ENCODE peak calls at places on chromosomes 1 and 21, in four cellular contexts. One of them, this sample, is unnamed.

GRCh38 chr1:96748078-96748477 is 26.5 kb downstream of the PTBP2 start:
- DNase-seq in CD8-positive, alpha-beta T cell: no peak
- DNase-seq in ovary: no peak
- DNase-seq in CD4-positive, alpha-beta memory T cell: no peak
- DNase-seq in this sample: no peak

GRCh38 chr1:9322845-9323244 is 30.2 kb downstream of the SPSB1 start:
- DNase-seq in ovary: no peak
- DNase-seq in CD4-positive, alpha-beta memory T cell: no peak
- DNase-seq in CD8-positive, alpha-beta T cell: no peak
- DNase-seq in this sample: no peak

GRCh38 chr21:45588861-45589491 is 46.7 kb upstream of the SLC19A1 start:
- DNase-seq in ovary: no peak
- DNase-seq in CD4-positive, alpha-beta memory T cell: no peak
- DNase-seq in CD8-positive, alpha-beta T cell: no peak
- DNase-seq in this sample: no peak

GRCh38 chr1:206834711-206835110 is 30.7 kb upstream of the IL20 start:
- DNase-seq in CD4-positive, alpha-beta memory T cell: no peak
- DNase-seq in ovary: no peak
- DNase-seq in CD8-positive, alpha-beta T cell: no peak
- DNase-seq in this sample: no peak

GRCh38 chr1:184284900-184285299 is 101.9 kb upstream of the C1orf21 start:
- DNase-seq in CD8-positive, alpha-beta T cell: no peak
- DNase-seq in ovary: no peak
- DNase-seq in CD4-positive, alpha-beta memory T cell: no peak
- DNase-seq in this sample: no peak

GRCh38 chr1:188237573-188238353 is 1409.0 kb downstream of the PLA2G4A start:
- DNase-seq in ovary: no peak
- DNase-seq in CD8-positive, alpha-beta T cell: no peak
- DNase-seq in CD4-positive, alpha-beta memory T cell: no peak
- DNase-seq in this sample: no peak

GRCh38 chr1:206566976-206567375 is 45.3 kb downstream of the EIF2D start:
- DNase-seq in CD8-positive, alpha-beta T cell: no peak
- DNase-seq in CD4-positive, alpha-beta memory T cell: peak; percentile 29
- DNase-seq in ovary: no peak
- DNase-seq in this sample: no peak

GRCh38 chr21:15023782-15024181 is 41.0 kb downstream of the NRIP1 start:
- DNase-seq in CD8-positive, alpha-beta T cell: no peak
- DNase-seq in CD4-positive, alpha-beta memory T cell: no peak
- DNase-seq in ovary: no peak
- DNase-seq in this sample: no peak

GRCh38 chr1:26034504-26035202 is 11.3 kb downstream of the SLC30A2 start:
- DNase-seq in CD8-positive, alpha-beta T cell: peak; percentile 51
- DNase-seq in ovary: no peak
- DNase-seq in CD4-positive, alpha-beta memory T cell: no peak
- DNase-seq in this sample: no peak

GRCh38 chr1:117179471-117179870 is 31.3 kb downstream of the VTCN1 start:
- DNase-seq in ovary: no peak
- DNase-seq in CD4-positive, alpha-beta memory T cell: no peak
- DNase-seq in CD8-positive, alpha-beta T cell: no peak
- DNase-seq in this sample: no peak

GRCh38 chr1:99979071-99979470 is 9.3 kb downstream of the SLC35A3 start:
- DNase-seq in CD8-positive, alpha-beta T cell: no peak
- DNase-seq in CD4-positive, alpha-beta memory T cell: no peak
- DNase-seq in ovary: no peak
- DNase-seq in this sample: no peak

GRCh38 chr1:2914702-2915101 is 106.6 kb upstream of the ACTRT2 start:
- DNase-seq in ovary: no peak
- DNase-seq in CD8-positive, alpha-beta T cell: no peak
- DNase-seq in CD4-positive, alpha-beta memory T cell: no peak
- DNase-seq in this sample: no peak

GRCh38 chr1:2910211-2910610 is 108.7 kb upstream of the TTC34 start:
- DNase-seq in ovary: no peak
- DNase-seq in CD8-positive, alpha-beta T cell: no peak
- DNase-seq in CD4-positive, alpha-beta memory T cell: no peak
- DNase-seq in this sample: no peak

GRCh38 chr1:2911391-2912178 is 109.7 kb upstream of the ACTRT2 start:
- DNase-seq in CD4-positive, alpha-beta memory T cell: no peak
- DNase-seq in CD8-positive, alpha-beta T cell: no peak
- DNase-seq in ovary: no peak
- DNase-seq in this sample: no peak

GRCh38 chr1:2912424-2912823 is 108.8 kb upstream of the ACTRT2 start:
- DNase-seq in CD4-positive, alpha-beta memory T cell: no peak
- DNase-seq in CD8-positive, alpha-beta T cell: no peak
- DNase-seq in ovary: no peak
- DNase-seq in this sample: no peak

GRCh38 chr1:2913091-2913490 is 108.2 kb upstream of the ACTRT2 start:
- DNase-seq in CD4-positive, alpha-beta memory T cell: no peak
- DNase-seq in CD8-positive, alpha-beta T cell: no peak
- DNase-seq in ovary: no peak
- DNase-seq in this sample: no peak
- H3K9me3 ChIP-seq in CD4-positive, alpha-beta memory T cell: no peaks in the 10 kb centered on the region
- H3K9me3 ChIP-seq in CD8-positive, alpha-beta T cell: no peaks in the 10 kb centered on the region
- H3K9me3 ChIP-seq in ovary: no peaks in the 10 kb centered on the region
- H3K9me3 ChIP-seq in this sample: no peaks in the 10 kb centered on the region

GRCh38 chr21:33367309-33367973 is 35.8 kb upstream of the IFNGR2 start:
- DNase-seq in ovary: no peak
- DNase-seq in CD8-positive, alpha-beta T cell: no peak
- DNase-seq in CD4-positive, alpha-beta memory T cell: no peak
- DNase-seq in this sample: no peak
- H3K9me3 ChIP-seq in ovary: no peaks in the 10 kb centered on the region
- H3K9me3 ChIP-seq in CD8-positive, alpha-beta T cell: no peaks in the 10 kb centered on the region
- H3K9me3 ChIP-seq in CD4-positive, alpha-beta memory T cell: peaks cover 8% of the 10 kb centered on the region
- H3K9me3 ChIP-seq in this sample: no peaks in the 10 kb centered on the region

DNA sequence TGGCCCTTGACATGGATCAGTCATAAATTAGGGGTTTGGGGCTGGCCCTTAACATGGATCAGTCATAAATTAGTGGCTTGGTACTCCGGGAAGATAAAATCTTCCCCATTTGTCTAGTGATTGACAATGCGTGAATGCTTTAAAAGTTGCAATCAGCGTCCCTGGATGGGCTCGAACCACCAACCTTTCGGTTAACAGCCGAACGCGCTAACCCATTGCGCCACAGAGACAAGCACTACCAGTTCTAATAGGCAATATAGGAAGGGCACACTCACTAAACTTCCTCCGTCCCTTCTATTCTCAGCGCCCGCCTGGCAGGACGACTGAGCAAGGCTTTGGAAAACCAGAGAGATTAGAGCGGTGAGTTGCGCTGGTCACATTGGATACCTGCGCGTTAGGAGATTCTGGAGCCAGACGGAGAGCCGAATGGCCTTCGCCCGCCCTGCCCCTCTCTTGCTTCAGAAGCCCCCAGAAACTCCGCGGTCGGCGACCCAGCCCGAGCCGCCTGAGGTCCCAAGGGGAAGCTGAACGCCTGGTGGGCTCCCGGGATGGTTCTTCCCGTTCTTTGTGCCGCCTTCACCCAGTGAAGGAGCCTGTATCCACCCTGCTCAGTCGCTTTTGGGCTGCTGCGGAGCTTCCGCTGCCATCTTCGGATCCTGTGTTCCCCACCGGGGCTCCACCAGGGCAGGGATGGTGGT is 235.9 kb downstream of the FAM72C start:
- DNase-seq in CD4-positive, alpha-beta memory T cell: no peak
- DNase-seq in ovary: no peak
- DNase-seq in CD8-positive, alpha-beta T cell: no peak
- DNase-seq in this sample: no peak
- H3K9me3 ChIP-seq in CD4-positive, alpha-beta memory T cell: no peaks in the 10 kb centered on the region
- H3K9me3 ChIP-seq in ovary: no peaks in the 10 kb centered on the region
- H3K9me3 ChIP-seq in CD8-positive, alpha-beta T cell: no peaks in the 10 kb centered on the region
- H3K9me3 ChIP-seq in this sample: no peaks in the 10 kb centered on the region

GRCh38 chr1:118992868-118993711 is 4.9 kb upstream of the TBX15 start:
- DNase-seq in CD4-positive, alpha-beta memory T cell: no peak
- DNase-seq in CD8-positive, alpha-beta T cell: no peak
- DNase-seq in ovary: no peak
- DNase-seq in this sample: no peak

GRCh38 chr1:118992426-118992825 is 4.3 kb upstream of the TBX15 start:
- DNase-seq in ovary: no peak
- DNase-seq in CD8-positive, alpha-beta T cell: no peak
- DNase-seq in CD4-positive, alpha-beta memory T cell: no peak
- DNase-seq in this sample: no peak

GRCh38 chr1:118993712-118994049 is 5.5 kb upstream of the TBX15 start:
- DNase-seq in CD4-positive, alpha-beta memory T cell: no peak
- DNase-seq in ovary: no peak
- DNase-seq in CD8-positive, alpha-beta T cell: no peak
- DNase-seq in this sample: no peak

GRCh38 chr1:118998171-118998570 is 10.0 kb upstream of the TBX15 start:
- DNase-seq in ovary: no peak
- DNase-seq in CD4-positive, alpha-beta memory T cell: no peak
- DNase-seq in CD8-positive, alpha-beta T cell: no peak
- DNase-seq in this sample: no peak

DNA sequence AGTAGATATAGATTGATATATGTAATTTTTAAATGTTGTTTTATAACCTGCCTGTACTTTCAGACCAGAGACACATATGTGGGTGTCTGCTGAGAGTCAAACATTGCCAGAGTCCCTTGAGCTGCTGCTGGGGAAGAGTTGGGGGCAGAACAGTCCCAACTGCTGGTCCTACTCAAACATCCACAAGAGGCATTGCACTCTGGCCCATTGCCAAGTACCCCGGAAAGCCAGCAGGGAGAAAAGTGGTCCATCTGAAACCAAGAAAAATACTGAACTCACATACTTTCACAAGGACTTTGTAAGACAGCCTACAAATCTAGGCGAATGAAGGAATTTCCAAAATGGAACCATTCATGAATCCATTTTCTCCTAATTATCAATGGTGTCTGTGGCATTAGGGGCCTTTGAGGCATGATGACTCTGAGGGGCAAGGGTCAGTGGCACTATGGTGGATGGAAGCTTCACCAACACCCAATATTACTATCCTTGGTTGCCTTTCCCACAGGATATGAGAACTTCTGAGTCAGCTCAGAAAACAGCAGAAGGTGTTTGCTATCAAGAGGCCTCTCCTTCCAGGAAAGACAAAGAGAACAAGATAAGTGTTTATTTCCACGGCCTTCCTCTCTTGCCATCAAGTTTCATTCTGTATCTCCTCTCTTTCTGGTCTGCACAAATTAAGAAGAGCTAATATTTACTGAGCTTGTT is 7.3 kb upstream of the TBX15 start:
- DNase-seq in ovary: no peak
- DNase-seq in CD4-positive, alpha-beta memory T cell: no peak
- DNase-seq in CD8-positive, alpha-beta T cell: no peak
- DNase-seq in this sample: no peak
- H3K9me3 ChIP-seq in ovary: no peaks in the 10 kb centered on the region
- H3K9me3 ChIP-seq in CD4-positive, alpha-beta memory T cell: no peaks in the 10 kb centered on the region
- H3K9me3 ChIP-seq in CD8-positive, alpha-beta T cell: no peaks in the 10 kb centered on the region
- H3K9me3 ChIP-seq in this sample: no peaks in the 10 kb centered on the region

GRCh38 chr21:8991968-8992621 is 1529.3 kb upstream of the TPTE start:
- DNase-seq in ovary: no peak
- DNase-seq in CD4-positive, alpha-beta memory T cell: no peak
- DNase-seq in CD8-positive, alpha-beta T cell: no peak
- DNase-seq in this sample: no peak
- H3K9me3 ChIP-seq in ovary: peaks cover 4% of the 10 kb centered on the region
- H3K9me3 ChIP-seq in CD4-positive, alpha-beta memory T cell: no peaks in the 10 kb centered on the region
- H3K9me3 ChIP-seq in CD8-positive, alpha-beta T cell: no peaks in the 10 kb centered on the region
- H3K9me3 ChIP-seq in this sample: peaks cover 4% of the 10 kb centered on the region

DNA sequence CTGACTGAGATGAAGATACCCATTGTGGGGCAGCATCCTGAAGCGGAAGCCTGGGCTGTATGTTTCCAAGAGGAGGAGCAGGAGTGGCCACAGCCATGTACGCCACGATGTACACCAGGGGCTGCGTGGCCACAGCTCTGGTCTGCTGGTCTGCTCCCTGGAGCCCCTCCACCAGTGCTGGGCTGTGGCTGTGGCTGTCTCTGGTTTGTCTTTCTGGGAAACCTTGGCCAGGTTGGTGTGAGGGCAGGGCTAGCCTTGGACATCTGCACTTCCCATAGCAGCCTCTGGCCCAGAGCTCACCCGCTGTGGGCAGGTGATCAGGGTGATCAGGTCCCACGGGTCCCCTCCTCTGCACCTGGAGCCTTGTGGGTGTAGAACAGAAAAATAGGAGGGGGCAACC is 2.6 kb downstream of the MIB2 start:
- DNase-seq in ovary: no peak
- DNase-seq in CD8-positive, alpha-beta T cell: no peak
- DNase-seq in CD4-positive, alpha-beta memory T cell: peak; percentile 40
- DNase-seq in this sample: no peak
- H3K9me3 ChIP-seq in ovary: no peaks in the 10 kb centered on the region
- H3K9me3 ChIP-seq in CD8-positive, alpha-beta T cell: no peaks in the 10 kb centered on the region
- H3K9me3 ChIP-seq in CD4-positive, alpha-beta memory T cell: no peaks in the 10 kb centered on the region
- H3K9me3 ChIP-seq in this sample: no peaks in the 10 kb centered on the region

GRCh38 chr1:4107291-4107690 is 207.2 kb upstream of the C1orf174 start:
- DNase-seq in ovary: no peak
- DNase-seq in CD8-positive, alpha-beta T cell: no peak
- DNase-seq in CD4-positive, alpha-beta memory T cell: no peak
- DNase-seq in this sample: no peak

GRCh38 chr1:4109626-4109940 is 209.5 kb upstream of the C1orf174 start:
- DNase-seq in CD4-positive, alpha-beta memory T cell: no peak
- DNase-seq in ovary: no peak
- DNase-seq in CD8-positive, alpha-beta T cell: no peak
- DNase-seq in this sample: no peak

GRCh38 chr1:4110888-4111287 is 210.8 kb upstream of the C1orf174 start:
- DNase-seq in CD4-positive, alpha-beta memory T cell: no peak
- DNase-seq in ovary: no peak
- DNase-seq in CD8-positive, alpha-beta T cell: no peak
- DNase-seq in this sample: no peak

GRCh38 chr1:4108341-4108740 is 208.3 kb upstream of the C1orf174 start:
- DNase-seq in ovary: no peak
- DNase-seq in CD4-positive, alpha-beta memory T cell: no peak
- DNase-seq in CD8-positive, alpha-beta T cell: no peak
- DNase-seq in this sample: no peak

DNA sequence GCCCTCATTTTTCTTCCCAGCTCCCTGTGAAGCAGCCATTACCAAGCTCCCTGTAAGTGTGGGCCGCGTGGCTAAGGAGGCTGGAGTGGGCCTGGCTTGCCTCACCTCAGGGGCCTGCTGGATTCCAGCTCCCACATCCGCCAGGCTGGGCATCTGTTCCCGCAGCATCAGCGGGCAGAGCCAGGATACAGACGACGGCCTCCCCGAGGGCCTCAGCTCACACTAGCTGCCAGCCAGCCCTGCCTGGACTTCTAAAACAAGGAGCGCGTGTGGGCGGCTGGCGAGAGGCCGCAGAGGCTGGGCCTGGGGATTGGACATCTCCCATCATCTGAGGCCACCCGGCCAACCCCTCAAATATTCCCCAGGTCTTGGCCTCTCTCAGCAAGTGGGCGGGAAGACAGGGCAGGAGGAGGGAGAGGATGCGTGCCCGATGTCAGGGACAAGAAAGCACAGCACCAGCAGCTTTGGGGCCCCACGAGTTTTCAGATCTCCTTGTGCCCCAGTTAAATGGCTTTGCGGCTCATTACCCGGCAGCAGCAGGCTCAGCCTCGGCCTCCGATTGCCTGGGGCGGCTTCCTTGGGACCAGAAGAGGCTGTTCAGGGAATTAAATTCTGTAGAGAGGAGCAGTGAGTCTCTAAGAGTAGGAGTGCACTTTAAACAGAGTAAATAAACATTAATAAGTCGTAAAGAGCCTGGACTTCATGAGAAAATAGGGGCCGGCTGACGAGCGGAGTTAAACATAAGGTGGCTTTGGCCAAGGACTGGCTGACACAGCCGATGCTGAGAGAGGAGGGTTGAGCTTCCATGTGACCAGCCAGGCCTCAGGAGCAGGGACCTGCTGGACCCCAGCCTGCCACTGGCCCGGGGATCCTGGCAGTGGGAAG is 208.9 kb upstream of the C1orf174 start:
- DNase-seq in CD4-positive, alpha-beta memory T cell: no peak
- DNase-seq in ovary: no peak
- DNase-seq in CD8-positive, alpha-beta T cell: no peak
- DNase-seq in this sample: no peak
- H3K9me3 ChIP-seq in CD4-positive, alpha-beta memory T cell: no peaks in the 10 kb centered on the region
- H3K9me3 ChIP-seq in ovary: no peaks in the 10 kb centered on the region
- H3K9me3 ChIP-seq in CD8-positive, alpha-beta T cell: peaks cover 3% of the 10 kb centered on the region
- H3K9me3 ChIP-seq in this sample: no peaks in the 10 kb centered on the region

This sample was measured in T-helper 17 cell.